ENCODE peak calls at places on chromosomes 6 and 20, in seven cellular contexts. J is MM.1S; K is HFFc6; W is ascending aorta; V is PC-9; P is CD4-positive, alpha-beta T cell; U is kidney. S is an unnamed sample.

GRCh38 chr6:105433723-105434122 is 30.8 kb upstream of the PREP start:
- DNase-seq in J (no peak), K (no peak), W (no peak), V (no peak), P (no peak), U (no peak), S (no peak)

GRCh38 chr6:71551798-71552197 is 263.2 kb downstream of the OGFRL1 start:
- DNase-seq in J (no peak), K (no peak), W (no peak), V (no peak), P (no peak), U (no peak), S (no peak)

GRCh38 chr6:136604928-136605485 is 54.8 kb upstream of the MAP7 start:
- DNase-seq in J (no peak), K (no peak), W (no peak), V (no peak), P (no peak), U (no peak), S (no peak)

GRCh38 chr6:159693894-159694545 is 979 bp upstream of the SOD2 start:
- DNase-seq in J (no peak), K (no peak), W (peak), V (peak), P (peak), U (no peak), S (no peak)

GRCh38 chr6:26197736-26198625 is 110.8 kb downstream of the HFE start:
- DNase-seq in J (peak), K (peak), W (no peak), V (peak), P (peak), U (peak), S (no peak)

GRCh38 chr6:117906905-117907599 is at the start of gene SLC35F1:
- DNase-seq in J (peak), K (no peak), W (no peak), V (no peak), P (no peak), U (peak), S (peak)

GRCh38 chr6:153357391-153357790 is 226.3 kb upstream of the RGS17 start:
- DNase-seq in J (no peak), K (no peak), W (no peak), V (no peak), P (no peak), U (no peak), S (no peak)

GRCh38 chr6:36025260-36025931 is 955 bp upstream of the SLC26A8 start:
- DNase-seq in J (no peak), K (peak), W (no peak), V (no peak), P (no peak), U (no peak), S (no peak)

GRCh38 chr20:11350126-11351005 is 567.3 kb upstream of the BTBD3 start:
- DNase-seq in J (no peak), K (peak), W (no peak), V (no peak), P (no peak), U (no peak), S (no peak)

GRCh38 chr20:21609221-21609620 is 95.4 kb upstream of the NKX2-2 start:
- DNase-seq in J (no peak), K (peak), W (no peak), V (no peak), P (no peak), U (no peak), S (no peak)

GRCh38 chr6:163151212-163151611 is 263.3 kb upstream of the QKI start:
- DNase-seq in J (no peak), K (no peak), W (no peak), V (no peak), P (no peak), U (no peak), S (no peak)

DNA sequence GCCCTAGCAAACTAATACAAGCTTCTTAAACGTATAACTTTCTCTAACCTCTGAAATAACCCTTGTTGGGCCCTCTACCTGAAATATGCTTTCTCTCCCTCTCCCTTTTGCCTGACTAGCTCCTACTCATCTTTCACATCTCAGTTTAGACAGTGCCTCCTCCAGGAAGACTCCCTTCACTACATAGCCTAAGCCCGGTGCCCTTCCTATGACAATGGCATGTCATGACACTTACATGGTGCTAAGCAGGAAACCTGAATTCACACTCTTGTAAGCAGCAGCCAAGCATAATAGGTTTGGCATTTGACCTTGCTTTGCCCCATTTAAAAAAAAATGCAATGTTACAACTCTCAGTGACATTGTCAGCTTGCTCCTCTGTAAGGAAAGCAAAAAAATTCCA is 33.1 kb upstream of the FBXL4 start:
- DNase-seq in J (no peak), K (no peak), W (no peak), V (no peak), P (no peak), U (no peak), S (no peak)
- TF ChIP-seq CTCF in J (no peak), K (no peak), W (no peak), V (no peak), P (no peak), U (no peak), S (no peak)

GRCh38 chr20:61742097-61742805 is 323.4 kb downstream of the TAF4 start:
- DNase-seq in J (no peak), K (no peak), W (no peak), V (no peak), P (no peak), U (peak), S (no peak)
- TF ChIP-seq CTCF in J (no peak), K (no peak), W (no peak), V (no peak), P (no peak), U (no peak), S (no peak)

GRCh38 chr20:15867899-15868298 is 705.3 kb downstream of the KIF16B start:
- DNase-seq in J (no peak), K (no peak), W (no peak), V (no peak), P (no peak), U (no peak), S (no peak)
- TF ChIP-seq CTCF in J (no peak), K (no peak), W (no peak), V (no peak), P (no peak), U (no peak), S (no peak)

GRCh38 chr6:138597336-138597735 is 98.0 kb upstream of the NHSL1 start:
- DNase-seq in J (no peak), K (no peak), W (no peak), V (no peak), P (no peak), U (no peak), S (no peak)

GRCh38 chr6:138600261-138600660 is 101.0 kb upstream of the NHSL1 start:
- DNase-seq in J (no peak), K (no peak), W (no peak), V (no peak), P (no peak), U (no peak), S (no peak)

GRCh38 chr6:138600726-138601125 is 101.4 kb upstream of the NHSL1 start:
- DNase-seq in J (no peak), K (peak), W (no peak), V (no peak), P (no peak), U (no peak), S (no peak)

GRCh38 chr6:138596591-138596990 is 97.3 kb upstream of the NHSL1 start:
- DNase-seq in J (no peak), K (no peak), W (no peak), V (no peak), P (no peak), U (no peak), S (no peak)

DNA sequence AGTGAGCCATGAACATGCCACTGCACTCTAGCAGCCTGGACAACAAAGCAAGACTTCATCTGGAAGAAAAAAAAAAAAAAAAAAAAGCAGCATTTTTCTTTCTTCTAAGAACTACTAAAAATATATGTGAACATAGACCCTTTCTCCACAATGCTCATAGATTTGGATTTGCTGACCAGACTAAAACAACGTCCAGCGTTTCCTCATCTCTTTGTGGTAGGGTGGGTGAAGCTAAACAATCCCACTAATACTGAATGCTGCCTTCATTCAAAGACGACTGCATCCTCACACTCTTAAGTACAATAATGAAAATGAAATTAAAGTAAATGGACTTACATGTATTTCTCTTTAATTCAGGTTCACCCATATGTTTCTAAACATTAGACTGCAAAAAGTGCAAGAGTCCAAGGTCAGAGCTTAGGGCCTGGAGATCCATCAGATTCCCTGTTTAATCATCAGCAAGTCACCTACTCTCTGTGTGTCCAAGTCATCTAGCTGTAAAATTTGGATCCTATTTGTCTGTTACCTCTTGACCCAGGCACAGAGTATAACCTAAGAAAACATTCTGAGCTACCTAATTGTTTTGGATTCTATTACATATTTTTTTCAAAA is 99.4 kb upstream of the NHSL1 start:
- DNase-seq in J (no peak), K (no peak), W (no peak), V (no peak), P (no peak), U (no peak), S (no peak)
- TF ChIP-seq CTCF in J (no peak), K (no peak), W (no peak), V (no peak), P (no peak), U (no peak), S (no peak)

GRCh38 chr6:135534773-135535380 is 37.3 kb upstream of the AHI1 start:
- DNase-seq in J (no peak), K (no peak), W (no peak), V (no peak), P (no peak), U (no peak), S (no peak)

GRCh38 chr6:135535989-135536414 is 38.5 kb upstream of the AHI1 start:
- DNase-seq in J (peak), K (peak), W (no peak), V (peak), P (no peak), U (no peak), S (no peak)

GRCh38 chr6:135537782-135538301 is 40.3 kb upstream of the AHI1 start:
- DNase-seq in J (peak), K (peak), W (no peak), V (peak), P (no peak), U (no peak), S (no peak)

GRCh38 chr6:135546206-135546605 is 48.7 kb upstream of the AHI1 start:
- DNase-seq in J (no peak), K (no peak), W (no peak), V (no peak), P (no peak), U (no peak), S (no peak)

GRCh38 chr6:135540207-135540877 is 42.8 kb upstream of the AHI1 start:
- DNase-seq in J (peak), K (no peak), W (no peak), V (no peak), P (no peak), U (no peak), S (no peak)
- TF ChIP-seq CTCF in J (peak), K (peak), W (no peak), V (no peak), P (no peak), U (peak), S (no peak)

GRCh38 chr6:157762636-157763035 is 60.4 kb upstream of the SNX9 start:
- DNase-seq in J (no peak), K (no peak), W (no peak), V (no peak), P (no peak), U (no peak), S (no peak)

GRCh38 chr6:157763894-157764345 is 59.1 kb upstream of the SNX9 start:
- DNase-seq in J (peak), K (no peak), W (no peak), V (no peak), P (no peak), U (no peak), S (no peak)

GRCh38 chr6:157764346-157765068 is 58.5 kb upstream of the SNX9 start:
- DNase-seq in J (peak), K (peak), W (peak), V (peak), P (peak), U (peak), S (peak)

GRCh38 chr6:157761926-157762325 is 61.1 kb upstream of the SNX9 start:
- DNase-seq in J (no peak), K (no peak), W (no peak), V (no peak), P (no peak), U (no peak), S (no peak)

GRCh38 chr6:157763129-157763893 is 59.7 kb upstream of the SNX9 start:
- DNase-seq in J (peak), K (peak), W (peak), V (peak), P (no peak), U (peak), S (peak)
- TF ChIP-seq CTCF in J (no peak), K (no peak), W (no peak), V (no peak), P (no peak), U (no peak), S (no peak)

GRCh38 chr20:43432498-43432897 is 25.2 kb upstream of the SRSF6 start:
- DNase-seq in J (no peak), K (no peak), W (no peak), V (no peak), P (no peak), U (no peak), S (no peak)
- TF ChIP-seq CTCF in J (no peak), K (peak), W (no peak), V (no peak), P (no peak), U (no peak), S (no peak)

S was measured in mesothelial cell of epicardium.